ENCODE peak calls at places on chromosomes 12 and 14, in eight cellular contexts. I is NAMALWA; W is osteocyte; S is fibroblast of lung; X is effector CD4-positive, alpha-beta T cell; O is right cardiac atrium; F is activated CD4-positive, CD25-positive, alpha-beta regulatory T cell; D is NCI-H1092 treated with DMSO at 0.1 percent for 48 hours. C is an unnamed sample.

GRCh38 chr12:66131067-66131688 is 628 bp upstream of the LLPH start:
- DNase-seq in I (no peak), W (no peak), X (no peak), S (no peak), O (no peak), D (no peak), F (no peak), C (no peak)

GRCh38 chr14:61564623-61565091 is 130.7 kb upstream of the HIF1A start:
- DNase-seq in O (no peak), X (no peak), D (no peak), F (no peak), W (no peak), I (no peak), S (peak; percentile 99), C (no peak)

GRCh38 chr14:67734675-67735074 is 33.0 kb downstream of the RDH12 start:
- DNase-seq in O (peak; percentile 50), S (no peak), W (no peak), D (no peak), X (no peak), I (no peak), F (no peak), C (no peak)

GRCh38 chr14:70032447-70032846 is 153.2 kb downstream of the SMOC1 start:
- DNase-seq in F (no peak), I (no peak), S (peak; percentile 12), D (no peak), W (no peak), X (no peak), O (no peak), C (no peak)

GRCh38 chr12:29187756-29188155 is 38.7 kb downstream of the FAR2 start:
- DNase-seq in D (no peak), F (no peak), W (no peak), I (no peak), O (no peak), S (no peak), X (no peak), C (no peak)

GRCh38 chr12:67925077-67925476 is 64.2 kb upstream of the IFNG-AS1 start:
- DNase-seq in D (no peak), S (peak; percentile 65), F (no peak), O (no peak), W (no peak), I (no peak), X (no peak), C (no peak)

GRCh38 chr14:76918751-76919421 is 92.7 kb downstream of the LRRC74A start:
- DNase-seq in X (no peak), D (peak; percentile 70), S (peak; percentile 99), F (no peak), I (no peak), W (peak; percentile 99), O (peak; percentile 99), C (no peak)

GRCh38 chr14:103775506-103775905 is 59.9 kb downstream of the ZFYVE21 start:
- DNase-seq in D (no peak), O (no peak), X (no peak), W (peak; percentile 38), S (no peak), F (no peak), I (no peak), C (no peak)

GRCh38 chr12:53472183-53472582 is 20.3 kb downstream of the PCBP2 start:
- DNase-seq in X (no peak), F (no peak), D (no peak), I (no peak), O (no peak), W (no peak), S (no peak), C (no peak)

GRCh38 chr14:56491299-56492285 is 88.0 kb upstream of the TMEM260 start:
- DNase-seq in W (no peak), F (no peak), O (no peak), D (peak; percentile 68), X (no peak), I (peak; percentile 78), S (peak; percentile 43), C (no peak)

GRCh38 chr12:95337176-95337575 is 119.6 kb downstream of the VEZT start:
- DNase-seq in D (no peak), O (no peak), S (peak; percentile 26), W (no peak), X (no peak), I (peak; percentile 54), F (no peak), C (no peak)

GRCh38 chr14:24329736-24330135 is 5.1 kb downstream of the ADCY4 start:
- DNase-seq in W (no peak), D (no peak), X (peak; percentile 45), O (peak; percentile 85), F (no peak), S (no peak), I (no peak), C (no peak)

GRCh38 chr12:3022411-3022810 is 54.8 kb upstream of the TSPAN9 start:
- DNase-seq in I (no peak), S (no peak), X (no peak), F (no peak), D (no peak), O (peak; percentile 16), W (no peak), C (no peak)

GRCh38 chr12:75656650-75657049 is 145.2 kb upstream of the KRR1 start:
- DNase-seq in D (no peak), I (no peak), X (no peak), F (no peak), W (no peak), S (peak; percentile 88), O (no peak), C (no peak)

GRCh38 chr14:55340482-55340881 is 69.3 kb downstream of the FBXO34 start:
- DNase-seq in S (no peak), W (peak; percentile 15), X (no peak), F (no peak), D (peak; percentile 37), I (no peak), O (no peak), C (no peak)

GRCh38 chr14:94593749-94594431 is 12.7 kb downstream of the SERPINA5 start:
- DNase-seq in I (no peak), S (no peak), X (no peak), D (no peak), W (no peak), O (no peak), F (no peak), C (no peak)

GRCh38 chr12:14138495-14138894 is 157.1 kb upstream of the GRIN2B start:
- DNase-seq in X (no peak), I (peak; percentile 49), O (no peak), S (no peak), D (no peak), W (no peak), F (no peak), C (no peak)

GRCh38 chr12:13417516-13417915 is 221.0 kb downstream of the EMP1 start:
- DNase-seq in S (no peak), D (no peak), I (no peak), F (no peak), W (no peak), X (no peak), O (no peak), C (no peak)

GRCh38 chr12:64625243-64626077 is 15.2 kb downstream of the RASSF3 start:
- DNase-seq in D (no peak), F (no peak), O (peak; percentile 81), X (no peak), W (no peak), I (peak; percentile 79), S (peak; percentile 93), C (peak; percentile 40)

GRCh38 chr14:21734457-21735074 is 60.9 kb upstream of the OR4E1 start:
- DNase-seq in S (peak; percentile 1), I (peak; percentile 78), F (no peak), O (no peak), W (no peak), D (peak; percentile 25), X (peak; percentile 36), C (no peak)

GRCh38 chr12:27387473-27387872 is 54.8 kb downstream of the BMAL2 start:
- DNase-seq in I (no peak), F (no peak), W (no peak), X (no peak), O (no peak), D (no peak), S (no peak), C (no peak)

GRCh38 chr14:101018561-101019290 is 115.2 kb upstream of the RTL1 start:
- DNase-seq in F (no peak), I (no peak), O (no peak), S (no peak), D (no peak), X (no peak), W (peak; percentile 69), C (peak; percentile 4)

GRCh38 chr12:617304-617915 is 45.8 kb downstream of the NINJ2 start:
- DNase-seq in F (no peak), I (no peak), S (no peak), X (no peak), D (no peak), W (no peak), O (peak; percentile 85), C (no peak)

GRCh38 chr12:18101043-18101442 is 11.1 kb upstream of the RERGL start:
- DNase-seq in W (no peak), D (no peak), I (peak; percentile 75), S (no peak), F (no peak), X (no peak), O (no peak), C (no peak)

GRCh38 chr14:75343914-75344313 is 65.3 kb downstream of the FOS start:
- DNase-seq in S (peak; percentile 26), F (no peak), W (no peak), D (no peak), I (no peak), O (no peak), X (no peak), C (no peak)

GRCh38 chr14:99209409-99209808 is 62.6 kb downstream of the BCL11B start:
- DNase-seq in W (no peak), S (no peak), F (no peak), O (no peak), X (no peak), D (no peak), I (no peak), C (no peak)

GRCh38 chr14:81313775-81314429 is 86.2 kb downstream of the STON2 start:
- DNase-seq in W (no peak), I (no peak), F (no peak), X (no peak), D (no peak), O (no peak), S (peak; percentile 27), C (no peak)

GRCh38 chr12:45285717-45286116 is 69.8 kb downstream of the ANO6 start:
- DNase-seq in F (no peak), O (peak; percentile 40), S (no peak), I (no peak), D (no peak), X (no peak), W (no peak), C (no peak)

GRCh38 chr12:95790912-95791849 is 617 bp upstream of the NTN4 start:
- DNase-seq in I (no peak), F (no peak), D (peak; percentile 17), O (peak; percentile 59), X (no peak), W (peak; percentile 85), S (peak; percentile 15), C (no peak)

GRCh38 chr12:131025939-131026702 is 72.4 kb downstream of the ADGRD1 start:
- DNase-seq in I (no peak), W (no peak), D (no peak), F (no peak), O (peak; percentile 66), X (no peak), S (no peak), C (no peak)